ENCODE peak calls at places on chromosomes 6 and 20, in seven cellular contexts. One of them, this sample, is unnamed. For H3K27me3, the result is how much of the 10 kb centered on the place peaks cover.

GRCh38 chr6:44256291-44257006 is 879 bp downstream of the SLC35B2 start:
- DNase-seq in cardiac muscle cell: no peak
- DNase-seq in prostate gland: no peak
- DNase-seq in tibial artery: no peak
- DNase-seq in CD8-positive, alpha-beta memory T cell: peak
- DNase-seq in left lung: no peak
- DNase-seq in psoas muscle: peak
- DNase-seq in this sample: peak

GRCh38 chr6:150209415-150209814 is 66.6 kb downstream of the PPP1R14C start:
- DNase-seq in cardiac muscle cell: no peak
- DNase-seq in prostate gland: no peak
- DNase-seq in tibial artery: no peak
- DNase-seq in CD8-positive, alpha-beta memory T cell: no peak
- DNase-seq in left lung: no peak
- DNase-seq in psoas muscle: no peak
- DNase-seq in this sample: no peak

GRCh38 chr6:14664616-14665315 is 547.2 kb downstream of the CD83 start:
- DNase-seq in cardiac muscle cell: no peak
- DNase-seq in prostate gland: no peak
- DNase-seq in tibial artery: no peak
- DNase-seq in CD8-positive, alpha-beta memory T cell: no peak
- DNase-seq in left lung: no peak
- DNase-seq in psoas muscle: no peak
- DNase-seq in this sample: no peak

GRCh38 chr20:48910360-48910781 is 11.1 kb upstream of the ARFGEF2 start:
- DNase-seq in cardiac muscle cell: no peak
- DNase-seq in prostate gland: no peak
- DNase-seq in tibial artery: no peak
- DNase-seq in CD8-positive, alpha-beta memory T cell: no peak
- DNase-seq in left lung: no peak
- DNase-seq in psoas muscle: no peak
- DNase-seq in this sample: no peak

GRCh38 chr6:52503853-52504777 is 72.7 kb downstream of the TRAM2 start:
- DNase-seq in cardiac muscle cell: no peak
- DNase-seq in prostate gland: peak
- DNase-seq in tibial artery: peak
- DNase-seq in CD8-positive, alpha-beta memory T cell: no peak
- DNase-seq in left lung: peak
- DNase-seq in psoas muscle: peak
- DNase-seq in this sample: no peak

GRCh38 chr6:72182337-72183246 is 296.2 kb downstream of the RIMS1 start:
- DNase-seq in cardiac muscle cell: peak
- DNase-seq in prostate gland: peak
- DNase-seq in tibial artery: no peak
- DNase-seq in CD8-positive, alpha-beta memory T cell: no peak
- DNase-seq in left lung: peak
- DNase-seq in psoas muscle: peak
- DNase-seq in this sample: peak

GRCh38 chr20:58102744-58103516 is 125.5 kb downstream of the ANKRD60 start:
- DNase-seq in cardiac muscle cell: no peak
- DNase-seq in prostate gland: no peak
- DNase-seq in tibial artery: no peak
- DNase-seq in CD8-positive, alpha-beta memory T cell: no peak
- DNase-seq in left lung: no peak
- DNase-seq in psoas muscle: no peak
- DNase-seq in this sample: no peak

GRCh38 chr6:45626087-45626891 is 248.6 kb upstream of the SUPT3H start:
- DNase-seq in cardiac muscle cell: no peak
- DNase-seq in prostate gland: no peak
- DNase-seq in tibial artery: no peak
- DNase-seq in CD8-positive, alpha-beta memory T cell: no peak
- DNase-seq in left lung: no peak
- DNase-seq in psoas muscle: no peak
- DNase-seq in this sample: no peak

GRCh38 chr20:25178563-25179438 is 16.7 kb upstream of the ENTPD6 start:
- DNase-seq in cardiac muscle cell: peak
- DNase-seq in prostate gland: no peak
- DNase-seq in tibial artery: peak
- DNase-seq in CD8-positive, alpha-beta memory T cell: peak
- DNase-seq in left lung: peak
- DNase-seq in psoas muscle: no peak
- DNase-seq in this sample: no peak

GRCh38 chr6:95515975-95516374 is 61.4 kb upstream of the MANEA start:
- DNase-seq in cardiac muscle cell: no peak
- DNase-seq in prostate gland: no peak
- DNase-seq in tibial artery: no peak
- DNase-seq in CD8-positive, alpha-beta memory T cell: no peak
- DNase-seq in left lung: no peak
- DNase-seq in psoas muscle: no peak
- DNase-seq in this sample: no peak

GRCh38 chr20:49569403-49570115 is 1.6 kb upstream of the PTGIS start:
- DNase-seq in cardiac muscle cell: no peak
- DNase-seq in prostate gland: no peak
- DNase-seq in tibial artery: peak
- DNase-seq in CD8-positive, alpha-beta memory T cell: no peak
- DNase-seq in left lung: no peak
- DNase-seq in psoas muscle: no peak
- DNase-seq in this sample: no peak

GRCh38 chr6:145271086-145271485 is 464.2 kb downstream of the EPM2A start:
- DNase-seq in cardiac muscle cell: no peak
- DNase-seq in prostate gland: no peak
- DNase-seq in tibial artery: no peak
- DNase-seq in CD8-positive, alpha-beta memory T cell: no peak
- DNase-seq in left lung: no peak
- DNase-seq in psoas muscle: no peak
- DNase-seq in this sample: no peak

GRCh38 chr20:29878281-29878741 is 1379.2 kb upstream of the DEFB115 start:
- DNase-seq in cardiac muscle cell: no peak
- DNase-seq in prostate gland: no peak
- DNase-seq in tibial artery: no peak
- DNase-seq in CD8-positive, alpha-beta memory T cell: no peak
- DNase-seq in left lung: no peak
- DNase-seq in psoas muscle: peak
- DNase-seq in this sample: no peak

GRCh38 chr6:46848684-46849360 is 55.6 kb downstream of the MEP1A start:
- DNase-seq in cardiac muscle cell: peak
- DNase-seq in prostate gland: peak
- DNase-seq in tibial artery: peak
- DNase-seq in CD8-positive, alpha-beta memory T cell: peak
- DNase-seq in left lung: peak
- DNase-seq in psoas muscle: peak
- DNase-seq in this sample: peak

GRCh38 chr6:111789593-111789992 is 83.7 kb downstream of the FYN start:
- DNase-seq in cardiac muscle cell: no peak
- DNase-seq in prostate gland: no peak
- DNase-seq in tibial artery: peak
- DNase-seq in CD8-positive, alpha-beta memory T cell: no peak
- DNase-seq in left lung: no peak
- DNase-seq in psoas muscle: peak
- DNase-seq in this sample: no peak

GRCh38 chr6:134863763-134864510 is 86.0 kb downstream of the ALDH8A1 start:
- DNase-seq in cardiac muscle cell: no peak
- DNase-seq in prostate gland: no peak
- DNase-seq in tibial artery: no peak
- DNase-seq in CD8-positive, alpha-beta memory T cell: no peak
- DNase-seq in left lung: no peak
- DNase-seq in psoas muscle: no peak
- DNase-seq in this sample: no peak

GRCh38 chr20:48738399-48739304 is 89.1 kb downstream of the PREX1 start:
- DNase-seq in cardiac muscle cell: peak
- DNase-seq in prostate gland: no peak
- DNase-seq in tibial artery: no peak
- DNase-seq in CD8-positive, alpha-beta memory T cell: no peak
- DNase-seq in left lung: no peak
- DNase-seq in psoas muscle: no peak
- DNase-seq in this sample: no peak

GRCh38 chr20:53527196-53527595 is 66.4 kb downstream of the ZNF217 start:
- DNase-seq in cardiac muscle cell: no peak
- DNase-seq in prostate gland: no peak
- DNase-seq in tibial artery: no peak
- DNase-seq in CD8-positive, alpha-beta memory T cell: no peak
- DNase-seq in left lung: no peak
- DNase-seq in psoas muscle: no peak
- DNase-seq in this sample: no peak

GRCh38 chr6:30679765-30680535 is 6.5 kb downstream of the PPP1R18 start:
- DNase-seq in cardiac muscle cell: no peak
- DNase-seq in prostate gland: no peak
- DNase-seq in tibial artery: no peak
- DNase-seq in CD8-positive, alpha-beta memory T cell: no peak
- DNase-seq in left lung: no peak
- DNase-seq in psoas muscle: no peak
- DNase-seq in this sample: no peak
- H3K4me3 ChIP-seq in cardiac muscle cell: no peak
- H3K4me3 ChIP-seq in prostate gland: no peak
- H3K4me3 ChIP-seq in tibial artery: peak
- H3K4me3 ChIP-seq in CD8-positive, alpha-beta memory T cell: peak
- H3K4me3 ChIP-seq in left lung: peak
- H3K4me3 ChIP-seq in psoas muscle: peak
- H3K4me3 ChIP-seq in this sample: no peak

DNA sequence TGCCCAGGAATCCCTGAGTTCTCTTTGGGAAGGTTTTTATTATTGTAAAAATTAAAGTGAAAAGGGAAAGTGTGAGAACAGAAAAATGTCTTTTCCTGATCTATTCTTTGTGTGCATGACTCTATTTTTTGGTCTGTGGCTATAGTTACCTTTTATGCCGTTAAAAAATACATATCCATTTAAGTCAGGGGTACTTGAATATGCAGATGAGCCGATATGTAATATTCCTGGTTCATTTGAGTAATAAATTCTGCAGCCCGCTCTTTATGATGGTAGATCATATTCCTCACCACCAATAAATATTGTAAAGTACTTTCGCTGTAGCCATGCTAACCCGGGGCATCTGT is 503 bp upstream of the MYT1 start:
- DNase-seq in cardiac muscle cell: no peak
- DNase-seq in prostate gland: no peak
- DNase-seq in tibial artery: no peak
- DNase-seq in CD8-positive, alpha-beta memory T cell: no peak
- DNase-seq in left lung: no peak
- DNase-seq in psoas muscle: no peak
- DNase-seq in this sample: no peak
- H3K27me3 ChIP-seq in cardiac muscle cell: half or more
- H3K27me3 ChIP-seq in prostate gland: under half
- H3K27me3 ChIP-seq in tibial artery: under half
- H3K27me3 ChIP-seq in CD8-positive, alpha-beta memory T cell: under half
- H3K27me3 ChIP-seq in left lung: under half
- H3K27me3 ChIP-seq in psoas muscle: under half
- H3K27me3 ChIP-seq in this sample: under half

GRCh38 chr20:10119336-10119735 is 84.5 kb downstream of the ANKEF1 start:
- DNase-seq in cardiac muscle cell: no peak
- DNase-seq in prostate gland: no peak
- DNase-seq in tibial artery: no peak
- DNase-seq in CD8-positive, alpha-beta memory T cell: no peak
- DNase-seq in left lung: no peak
- DNase-seq in psoas muscle: no peak
- DNase-seq in this sample: no peak
- H3K27ac ChIP-seq in cardiac muscle cell: no peak
- H3K27ac ChIP-seq in prostate gland: no peak
- H3K27ac ChIP-seq in tibial artery: no peak
- H3K27ac ChIP-seq in CD8-positive, alpha-beta memory T cell: no peak
- H3K27ac ChIP-seq in left lung: no peak
- H3K27ac ChIP-seq in psoas muscle: no peak
- H3K27ac ChIP-seq in this sample: no peak

GRCh38 chr6:5086294-5086890 is 1.3 kb downstream of the PPP1R3G start:
- DNase-seq in cardiac muscle cell: no peak
- DNase-seq in prostate gland: no peak
- DNase-seq in tibial artery: no peak
- DNase-seq in CD8-positive, alpha-beta memory T cell: no peak
- DNase-seq in left lung: no peak
- DNase-seq in psoas muscle: peak
- DNase-seq in this sample: no peak
- H3K4me3 ChIP-seq in cardiac muscle cell: peak
- H3K4me3 ChIP-seq in prostate gland: peak
- H3K4me3 ChIP-seq in tibial artery: peak
- H3K4me3 ChIP-seq in CD8-positive, alpha-beta memory T cell: no peak
- H3K4me3 ChIP-seq in left lung: peak
- H3K4me3 ChIP-seq in psoas muscle: peak
- H3K4me3 ChIP-seq in this sample: peak

DNA sequence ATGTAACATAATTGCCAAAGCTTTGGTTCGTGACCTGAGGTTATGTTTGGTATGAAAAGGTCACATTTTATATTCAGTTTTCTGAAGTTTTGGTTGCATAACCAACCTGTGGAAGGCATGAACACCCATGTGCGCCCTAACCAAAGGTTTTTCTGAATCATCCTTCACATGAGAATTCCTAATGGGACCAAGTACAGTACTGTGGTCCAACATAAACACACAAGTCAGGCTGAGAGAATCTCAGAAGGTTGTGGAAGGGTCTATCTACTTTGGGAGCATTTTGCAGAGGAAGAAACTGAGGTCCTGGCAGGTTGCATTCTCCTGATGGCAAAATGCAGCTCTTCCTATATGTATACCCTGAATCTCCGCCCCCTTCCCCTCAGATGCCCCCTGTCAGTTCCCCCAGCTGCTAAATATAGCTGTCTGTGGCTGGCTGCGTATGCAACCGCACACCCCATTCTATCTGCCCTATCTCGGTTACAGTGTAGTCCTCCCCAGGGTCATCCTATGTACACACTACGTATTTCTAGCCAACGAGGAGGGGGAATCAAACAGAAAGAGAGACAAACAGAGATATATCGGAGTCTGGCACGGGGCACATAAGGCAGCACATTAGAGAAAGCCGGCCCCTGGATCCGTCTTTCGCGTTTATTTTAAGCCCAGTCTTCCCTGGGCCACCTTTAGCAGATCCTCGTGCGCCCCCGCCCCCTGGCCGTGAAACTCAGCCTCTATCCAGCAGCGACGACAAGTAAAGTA is 547 bp upstream of the ESR1 start:
- DNase-seq in cardiac muscle cell: peak
- DNase-seq in prostate gland: no peak
- DNase-seq in tibial artery: no peak
- DNase-seq in CD8-positive, alpha-beta memory T cell: no peak
- DNase-seq in left lung: no peak
- DNase-seq in psoas muscle: peak
- DNase-seq in this sample: no peak
- H3K27me3 ChIP-seq in cardiac muscle cell: half or more
- H3K27me3 ChIP-seq in prostate gland: under half
- H3K27me3 ChIP-seq in tibial artery: under half
- H3K27me3 ChIP-seq in CD8-positive, alpha-beta memory T cell: under half
- H3K27me3 ChIP-seq in left lung: under half
- H3K27me3 ChIP-seq in psoas muscle: under half
- H3K27me3 ChIP-seq in this sample: under half

This sample was measured in dorsolateral prefrontal cortex.